ENCODE peak calls at places on chromosomes 2 and 18, in five cellular contexts. W is breast epithelium, G is HCT116, U is GM23338, B is upper lobe of left lung. X is an unnamed sample.
A peak's percentile ranks its signal among the peaks of the same experiment; 100 is the strongest.

GRCh38 chr2:106843910-106844250 is 42.1 kb downstream of the ST6GAL2 start:
- DNase-seq in B (no peak), W (no peak), G (no peak), U (no peak), X (no peak)

GRCh38 chr2:210460863-210461227 is 15.7 kb downstream of the LANCL1 start:
- DNase-seq in B (no peak), W (no peak), G (no peak), U (no peak), X (no peak)

GRCh38 chr2:96907405-96908041 is 37.6 kb upstream of the SEMA4C start:
- DNase-seq in B (peak; percentile 62), W (peak; percentile 79), G (no peak), U (peak; percentile 65), X (peak; percentile 84)

GRCh38 chr18:3447035-3447894 is 2.7 kb upstream of the TGIF1 start:
- DNase-seq in B (peak; percentile 54), U (peak; percentile 79), W (peak; percentile 54), G (no peak), X (no peak)

GRCh38 chr2:29329899-29330298 is 214.7 kb downstream of the CLIP4 start:
- DNase-seq in G (no peak), B (no peak), U (peak; percentile 16), W (no peak), X (no peak)

GRCh38 chr2:184394642-184395041 is 203.7 kb upstream of the ZNF804A start:
- DNase-seq in G (no peak), U (no peak), B (no peak), W (no peak), X (no peak)

GRCh38 chr18:5693637-5694175 is 149.9 kb upstream of the EPB41L3 start:
- DNase-seq in W (no peak), U (no peak), B (peak; percentile 37), G (no peak), X (no peak)

GRCh38 chr2:48530033-48530804 is at the start of gene STON1:
- DNase-seq in W (no peak), B (peak; percentile 59), U (peak; percentile 60), G (no peak), X (peak; percentile 71)

GRCh38 chr2:127175406-127175805 is 44.7 kb downstream of the CYP27C1 start:
- DNase-seq in B (peak; percentile 20), U (no peak), G (no peak), W (no peak), X (no peak)

GRCh38 chr2:201953880-201954279 is 79.8 kb upstream of the FZD7 start:
- DNase-seq in U (no peak), W (no peak), G (no peak), B (no peak), X (no peak)

GRCh38 chr2:1855150-1855549 is 110.8 kb upstream of the PXDN start:
- DNase-seq in B (no peak), W (no peak), U (peak; percentile 80), G (no peak), X (no peak)

GRCh38 chr2:70515938-70516337 is 37.7 kb downstream of the TGFA start:
- DNase-seq in B (peak; percentile 42), W (no peak), G (no peak), U (no peak), X (no peak)

GRCh38 chr2:109356251-109357035 is 227.4 kb downstream of the SH3RF3 start:
- DNase-seq in W (peak; percentile 6), G (no peak), U (no peak), B (no peak), X (no peak)

GRCh38 chr2:58240938-58241755 is at the start of gene FANCL:
- DNase-seq in B (peak; percentile 90), W (peak; percentile 86), U (peak; percentile 96), G (peak; percentile 83), X (peak; percentile 86)

GRCh38 chr2:58237741-58238140 is 3.4 kb downstream of the FANCL start:
- DNase-seq in B (no peak), U (peak; percentile 32), W (no peak), G (no peak), X (no peak)

GRCh38 chr2:58239243-58239642 is 1.9 kb downstream of the FANCL start:
- DNase-seq in W (no peak), G (no peak), U (no peak), B (no peak), X (no peak)

GRCh38 chr2:58235988-58236387 is 5.1 kb downstream of the FANCL start:
- DNase-seq in U (no peak), B (no peak), G (no peak), W (no peak), X (no peak)

DNA sequence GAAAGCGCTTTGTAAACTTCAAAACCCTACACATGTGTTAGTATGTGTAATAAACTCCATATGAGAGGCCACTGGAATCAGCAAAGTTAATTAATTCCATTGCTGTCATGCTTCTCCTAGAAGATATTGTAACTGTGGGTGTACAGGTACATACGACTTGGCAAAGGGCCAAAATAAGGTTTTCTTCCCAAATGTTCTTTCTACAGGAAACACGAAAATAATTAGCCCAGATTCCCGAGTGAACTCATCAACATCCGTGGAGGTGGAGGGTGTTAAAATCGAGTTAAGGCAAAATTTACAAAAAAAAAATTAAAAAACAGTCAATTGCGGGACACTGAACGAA is 559 bp downstream of the FANCL start:
- DNase-seq in W (no peak), U (no peak), G (peak; percentile 21), B (no peak), X (no peak)
- TF ChIP-seq POLR2AphosphoS5 in W (no peak), U (no peak), G (no peak), B (no peak), X (no peak)

DNA sequence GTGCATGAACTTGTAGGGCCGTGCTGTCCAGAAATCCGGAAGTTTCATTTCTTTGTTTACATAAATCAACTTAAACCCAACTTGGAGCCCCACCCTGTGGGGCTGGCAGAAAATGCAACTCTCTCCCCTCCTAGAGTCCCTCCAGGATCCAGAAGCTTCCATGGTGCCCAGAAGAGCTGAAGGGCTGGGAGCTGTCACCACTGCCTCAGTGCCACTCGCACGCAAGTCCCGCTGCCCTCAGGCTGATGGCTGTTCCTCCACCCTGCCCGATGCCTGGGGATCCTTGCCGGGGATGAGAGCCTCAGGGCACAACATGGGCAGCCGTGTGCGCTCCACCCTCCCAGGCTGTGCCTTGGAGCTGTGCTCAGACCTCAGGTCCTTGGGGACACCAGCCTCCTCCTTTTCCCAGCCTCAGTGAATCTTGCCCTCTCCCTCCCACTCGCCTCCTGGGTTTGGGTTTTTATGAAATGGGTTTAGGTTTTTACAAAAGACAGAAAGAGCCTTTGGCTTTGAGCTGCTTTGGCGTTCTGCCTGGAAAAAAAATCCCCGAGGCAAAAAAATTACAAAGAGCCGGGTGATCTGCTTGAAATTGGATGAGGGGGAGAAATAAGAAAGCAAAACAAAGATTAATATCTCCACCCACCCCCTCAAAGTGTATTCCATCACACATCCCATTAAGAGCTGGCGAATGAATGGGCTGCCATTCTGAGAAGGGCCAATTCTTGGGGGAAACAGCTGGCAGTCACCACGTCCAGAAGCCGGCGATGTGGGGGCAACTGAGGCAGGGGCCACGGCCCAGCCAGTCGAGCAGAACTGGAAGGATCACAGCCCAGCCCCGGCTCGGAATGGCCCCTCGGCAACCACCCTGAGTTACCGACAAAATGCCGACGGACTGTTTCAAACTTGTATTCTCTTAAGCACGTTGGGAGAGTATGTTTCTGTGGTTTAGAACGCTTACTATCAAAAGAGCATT is 155.4 kb downstream of the TWIST2 start:
- DNase-seq in W (no peak), B (no peak), U (no peak), G (no peak), X (no peak)
- H3K4me3 ChIP-seq in W (peak overlapping the region; percentile 60), B (no peak overlapping the region), U (no peak overlapping the region), G (no peak overlapping the region), X (no peak overlapping the region)

GRCh38 chr2:207530160-207531023 is 630 bp downstream of the CREB1 start:
- DNase-seq in G (no peak), W (no peak), U (peak; percentile 49), B (peak; percentile 45), X (peak; percentile 28)
- TF ChIP-seq POLR2AphosphoS5 in G (no peak), W (peak; percentile 50), U (no peak), B (peak; percentile 34), X (peak; percentile 36)

GRCh38 chr2:98605076-98605475 is 3.2 kb downstream of the COA5 start:
- DNase-seq in B (no peak), W (no peak), G (no peak), U (no peak), X (no peak)

GRCh38 chr2:98607741-98608117 is 583 bp downstream of the COA5 start:
- DNase-seq in B (no peak), W (no peak), G (no peak), U (no peak), X (no peak)

GRCh38 chr2:98604547-98604946 is 3.8 kb downstream of the COA5 start:
- DNase-seq in G (no peak), B (no peak), W (no peak), U (no peak), X (no peak)

GRCh38 chr2:98607104-98607503 is 1.2 kb downstream of the COA5 start:
- DNase-seq in G (no peak), W (no peak), B (no peak), U (no peak), X (no peak)

DNA sequence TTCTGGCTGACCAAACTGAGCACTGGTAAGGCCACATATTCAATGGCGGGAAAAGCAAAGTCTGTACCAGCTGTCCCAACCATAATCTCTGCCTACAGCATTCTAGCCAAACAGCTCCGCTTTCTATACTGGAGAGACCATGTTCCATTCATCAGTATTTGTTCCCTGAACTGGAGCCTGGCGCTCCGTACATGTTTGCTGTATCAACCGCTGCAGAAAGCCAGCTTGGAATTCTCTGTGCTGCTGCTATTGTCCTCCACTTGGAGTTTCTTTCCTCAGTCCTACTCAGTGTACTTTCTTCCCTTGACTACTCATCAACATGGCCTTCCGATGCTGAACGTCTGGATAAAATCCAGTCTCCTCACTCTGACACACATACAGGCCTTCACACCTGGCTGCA is 1.9 kb downstream of the COA5 start:
- DNase-seq in B (no peak), U (no peak), W (no peak), G (no peak), X (no peak)
- H3K4me3 ChIP-seq in B (no peak overlapping the region), U (no peak overlapping the region), W (peak overlapping the region; percentile 88), G (no peak overlapping the region), X (no peak overlapping the region)

DNA sequence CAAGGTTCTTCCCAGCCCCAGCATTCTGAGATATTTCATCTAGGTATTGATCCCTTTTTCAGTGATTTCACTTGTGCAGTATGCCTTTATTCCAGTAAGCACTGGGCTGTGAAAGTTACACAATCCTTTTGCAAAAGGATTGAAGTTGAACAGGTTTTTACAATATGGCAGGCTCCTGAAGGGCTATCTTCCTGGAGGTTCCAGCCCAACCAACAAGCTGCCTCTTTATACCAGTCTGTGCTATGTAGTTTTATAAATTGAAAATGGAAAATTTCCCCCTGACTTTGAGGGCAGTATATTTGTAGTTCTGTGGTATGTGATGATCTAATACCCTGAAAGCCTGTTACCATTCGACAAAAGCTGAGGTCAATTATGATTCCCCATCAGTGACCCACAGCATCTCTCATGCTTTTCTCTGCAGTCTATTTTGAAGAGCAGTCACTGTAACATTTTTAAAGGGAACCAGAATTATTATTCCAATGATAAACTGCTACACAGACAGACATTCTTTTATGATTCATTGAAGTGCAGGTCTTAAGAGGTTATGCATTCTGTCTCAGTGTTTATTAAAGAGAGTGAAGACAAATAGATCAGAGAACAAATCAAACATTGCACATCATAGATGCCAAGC is 35.2 kb upstream of the STPG4 start:
- DNase-seq in W (no peak), G (no peak), U (no peak), B (no peak), X (no peak)
- TF ChIP-seq POLR2AphosphoS5 in W (no peak), G (no peak), U (no peak), B (no peak), X (no peak)

GRCh38 chr2:238108423-238109201 is 8.5 kb downstream of the ESPNL start:
- DNase-seq in U (peak; percentile 60), B (no peak), W (peak; percentile 42), G (no peak), X (no peak)
- H3K4me3 ChIP-seq in U (no peak overlapping the region), B (no peak overlapping the region), W (no peak overlapping the region), G (no peak overlapping the region), X (no peak overlapping the region)

X was measured in prostate gland.